ENCODE peak calls at places on chromosomes 11 and 22, in seven cellular contexts. One of them, this sample, is unnamed.

GRCh38 chr11:61699737-61700160 is 19.6 kb downstream of the DAGLA start:
- DNase-seq in fibroblast of mammary gland: no peak
- DNase-seq in mesenchymal stem cell: no peak
- DNase-seq in upper lobe of right lung: peak
- DNase-seq in bronchial epithelial cell: peak
- DNase-seq in AG10803: no peak
- DNase-seq in CD4-positive, alpha-beta T cell: no peak
- DNase-seq in this sample: no peak

GRCh38 chr22:37002633-37003032 is 16.6 kb downstream of the TST start:
- DNase-seq in fibroblast of mammary gland: no peak
- DNase-seq in mesenchymal stem cell: no peak
- DNase-seq in upper lobe of right lung: no peak
- DNase-seq in bronchial epithelial cell: no peak
- DNase-seq in AG10803: no peak
- DNase-seq in CD4-positive, alpha-beta T cell: no peak
- DNase-seq in this sample: no peak

GRCh38 chr11:86279713-86280112 is 22.3 kb upstream of the HIKESHI start:
- DNase-seq in fibroblast of mammary gland: no peak
- DNase-seq in mesenchymal stem cell: no peak
- DNase-seq in upper lobe of right lung: no peak
- DNase-seq in bronchial epithelial cell: no peak
- DNase-seq in AG10803: no peak
- DNase-seq in CD4-positive, alpha-beta T cell: no peak
- DNase-seq in this sample: no peak

GRCh38 chr11:47714554-47715081 is 551 bp downstream of the AGBL2 start:
- DNase-seq in fibroblast of mammary gland: peak
- DNase-seq in mesenchymal stem cell: peak
- DNase-seq in upper lobe of right lung: peak
- DNase-seq in bronchial epithelial cell: peak
- DNase-seq in AG10803: peak
- DNase-seq in CD4-positive, alpha-beta T cell: no peak
- DNase-seq in this sample: peak

GRCh38 chr11:86341382-86341781 is 33.3 kb upstream of the CCDC81 start:
- DNase-seq in fibroblast of mammary gland: no peak
- DNase-seq in mesenchymal stem cell: no peak
- DNase-seq in upper lobe of right lung: no peak
- DNase-seq in bronchial epithelial cell: no peak
- DNase-seq in AG10803: no peak
- DNase-seq in CD4-positive, alpha-beta T cell: no peak
- DNase-seq in this sample: no peak

GRCh38 chr22:17159504-17159951 is 451 bp upstream of the HDHD5 start:
- DNase-seq in fibroblast of mammary gland: peak
- DNase-seq in mesenchymal stem cell: peak
- DNase-seq in upper lobe of right lung: peak
- DNase-seq in bronchial epithelial cell: peak
- DNase-seq in AG10803: peak
- DNase-seq in CD4-positive, alpha-beta T cell: no peak
- DNase-seq in this sample: no peak

GRCh38 chr11:122002926-122003325 is 113.1 kb downstream of the BLID start:
- DNase-seq in fibroblast of mammary gland: no peak
- DNase-seq in mesenchymal stem cell: peak
- DNase-seq in upper lobe of right lung: no peak
- DNase-seq in bronchial epithelial cell: no peak
- DNase-seq in AG10803: no peak
- DNase-seq in CD4-positive, alpha-beta T cell: no peak
- DNase-seq in this sample: no peak

GRCh38 chr22:36292823-36293530 is 40.0 kb downstream of the APOL1 start:
- DNase-seq in fibroblast of mammary gland: no peak
- DNase-seq in mesenchymal stem cell: no peak
- DNase-seq in upper lobe of right lung: peak
- DNase-seq in bronchial epithelial cell: no peak
- DNase-seq in AG10803: no peak
- DNase-seq in CD4-positive, alpha-beta T cell: no peak
- DNase-seq in this sample: no peak

GRCh38 chr22:34966980-34967379 is 99.0 kb upstream of the ISX start:
- DNase-seq in fibroblast of mammary gland: no peak
- DNase-seq in mesenchymal stem cell: no peak
- DNase-seq in upper lobe of right lung: no peak
- DNase-seq in bronchial epithelial cell: peak
- DNase-seq in AG10803: peak
- DNase-seq in CD4-positive, alpha-beta T cell: no peak
- DNase-seq in this sample: no peak